ENCODE peak calls at places on chromosomes 3 and 15, in five cellular contexts. Z is OCI-LY7, F is lung, H is colonic mucosa, S is PC-9. L is an unnamed sample. For H3K4me1, the result is how much of the 10 kb centered on the place peaks cover.

GRCh38 chr3:173465112-173465511 is 67.6 kb downstream of the NLGN1 start:
- DNase-seq in Z (no peak), F (no peak), H (no peak), S (peak), L (no peak)

GRCh38 chr3:45943207-45943846 is at the start of gene CXCR6:
- DNase-seq in S (no peak), Z (no peak), F (no peak), H (no peak), L (no peak)

GRCh38 chr3:99084825-99085224 is 183.3 kb upstream of the DCBLD2 start:
- DNase-seq in S (no peak), Z (no peak), F (no peak), H (no peak), L (no peak)

GRCh38 chr15:80902298-80902801 is 87.3 kb downstream of the MESD start:
- DNase-seq in S (no peak), Z (no peak), F (no peak), H (no peak), L (no peak)

GRCh38 chr3:32238027-32238815 is at the start of gene CMTM8:
- DNase-seq in F (peak), H (peak), S (peak), Z (peak), L (peak)

GRCh38 chr15:76393614-76394013 is 57.0 kb downstream of the ISL2 start:
- DNase-seq in Z (no peak), H (no peak), S (no peak), F (no peak), L (no peak)

GRCh38 chr15:70127797-70128756 is 30.4 kb upstream of the TLE3 start:
- DNase-seq in H (no peak), S (no peak), Z (no peak), F (no peak), L (no peak)

GRCh38 chr15:64213646-64214045 is 50.8 kb upstream of the PPIB start:
- DNase-seq in Z (no peak), H (no peak), F (no peak), S (no peak), L (no peak)

GRCh38 chr3:187368251-187368733 is at the start of gene RTP4:
- DNase-seq in F (no peak), S (peak), H (peak), Z (peak), L (peak)
- H3K4me3 ChIP-seq in F (peak), S (peak), H (peak), Z (peak), L (no peak)

GRCh38 chr15:78570710-78571109 is 5.4 kb downstream of the CHRNA5 start:
- DNase-seq in Z (no peak), F (no peak), S (no peak), H (no peak), L (no peak)
- TF ChIP-seq CTCF in Z (peak), F (no peak), S (no peak), H (no peak), L (no peak)

GRCh38 chr15:41884458-41884857 is 9.4 kb downstream of the SPTBN5 start:
- DNase-seq in H (no peak), S (no peak), F (no peak), Z (no peak), L (no peak)

GRCh38 chr15:41886741-41887140 is 7.1 kb downstream of the SPTBN5 start:
- DNase-seq in H (no peak), F (no peak), Z (no peak), S (no peak), L (no peak)

GRCh38 chr15:41887161-41887560 is 6.7 kb downstream of the SPTBN5 start:
- DNase-seq in H (no peak), Z (no peak), F (no peak), S (no peak), L (no peak)

GRCh38 chr15:41887893-41888292 is 6.0 kb downstream of the SPTBN5 start:
- DNase-seq in Z (no peak), F (no peak), S (no peak), H (no peak), L (no peak)

GRCh38 chr15:41885841-41886240 is 8.0 kb downstream of the SPTBN5 start:
- DNase-seq in S (no peak), Z (no peak), F (no peak), H (no peak), L (no peak)
- H3K4me1 ChIP-seq in S (under half), Z (under half), F (under half), H (under half), L (under half)

GRCh38 chr15:31238369-31238768 is 88.3 kb upstream of the KLF13 start:
- DNase-seq in Z (no peak), F (no peak), H (no peak), S (no peak), L (no peak)

GRCh38 chr15:31234815-31235214 is 91.8 kb upstream of the KLF13 start:
- DNase-seq in S (no peak), H (no peak), F (no peak), Z (no peak), L (no peak)

GRCh38 chr15:31237042-31237324 is 89.7 kb upstream of the KLF13 start:
- DNase-seq in Z (peak), S (no peak), H (no peak), F (no peak), L (no peak)

GRCh38 chr15:31235298-31236183 is 91.1 kb upstream of the KLF13 start:
- DNase-seq in F (no peak), Z (peak), S (no peak), H (no peak), L (peak)

DNA sequence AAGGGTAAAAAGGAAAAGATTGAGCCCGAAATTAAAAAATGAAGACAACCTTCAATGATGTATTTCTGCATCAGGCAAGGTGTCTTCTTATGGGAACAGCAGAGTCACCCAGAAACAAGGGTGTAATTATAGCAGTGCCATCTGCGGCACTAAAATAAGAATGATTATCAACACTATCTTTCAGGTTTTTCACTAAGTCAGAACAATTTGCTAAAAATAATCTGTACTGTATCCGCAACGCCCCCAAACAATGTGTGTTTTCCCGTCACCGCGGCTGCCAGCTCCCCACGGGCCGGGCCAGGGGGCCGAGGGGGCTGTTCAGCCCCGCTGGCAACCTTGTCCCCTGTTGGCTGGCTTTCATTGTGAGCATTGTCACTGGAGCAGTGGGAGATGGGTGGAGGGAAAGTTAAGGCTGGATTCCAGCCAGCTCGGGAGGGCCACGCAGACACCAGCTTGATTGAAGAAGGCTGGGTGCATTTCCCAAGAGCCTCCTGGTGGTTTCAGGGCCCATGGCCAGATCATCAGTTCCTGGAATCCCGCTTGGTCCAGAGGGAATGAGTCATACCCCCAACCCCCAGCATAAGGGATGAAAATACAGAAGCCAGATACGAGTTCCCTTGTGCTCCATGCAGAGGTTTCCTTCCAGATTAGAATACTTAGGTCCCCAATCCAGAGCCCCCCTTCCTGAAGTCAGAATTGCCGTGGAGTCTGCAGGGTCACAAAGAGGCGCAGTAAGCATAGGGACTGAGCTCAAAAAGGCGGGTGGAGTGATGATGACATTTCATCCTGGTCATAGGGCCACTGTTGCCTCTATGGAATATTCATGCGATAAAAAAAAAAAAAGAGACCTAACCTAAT is 90.2 kb upstream of the KLF13 start:
- DNase-seq in F (peak), H (peak), S (no peak), Z (peak), L (peak)
- H3K4me3 ChIP-seq in F (no peak), H (no peak), S (no peak), Z (peak), L (no peak)

GRCh38 chr3:165406425-165406824 is 210.2 kb upstream of the SLITRK3 start:
- DNase-seq in F (no peak), H (no peak), Z (no peak), S (no peak), L (no peak)

DNA sequence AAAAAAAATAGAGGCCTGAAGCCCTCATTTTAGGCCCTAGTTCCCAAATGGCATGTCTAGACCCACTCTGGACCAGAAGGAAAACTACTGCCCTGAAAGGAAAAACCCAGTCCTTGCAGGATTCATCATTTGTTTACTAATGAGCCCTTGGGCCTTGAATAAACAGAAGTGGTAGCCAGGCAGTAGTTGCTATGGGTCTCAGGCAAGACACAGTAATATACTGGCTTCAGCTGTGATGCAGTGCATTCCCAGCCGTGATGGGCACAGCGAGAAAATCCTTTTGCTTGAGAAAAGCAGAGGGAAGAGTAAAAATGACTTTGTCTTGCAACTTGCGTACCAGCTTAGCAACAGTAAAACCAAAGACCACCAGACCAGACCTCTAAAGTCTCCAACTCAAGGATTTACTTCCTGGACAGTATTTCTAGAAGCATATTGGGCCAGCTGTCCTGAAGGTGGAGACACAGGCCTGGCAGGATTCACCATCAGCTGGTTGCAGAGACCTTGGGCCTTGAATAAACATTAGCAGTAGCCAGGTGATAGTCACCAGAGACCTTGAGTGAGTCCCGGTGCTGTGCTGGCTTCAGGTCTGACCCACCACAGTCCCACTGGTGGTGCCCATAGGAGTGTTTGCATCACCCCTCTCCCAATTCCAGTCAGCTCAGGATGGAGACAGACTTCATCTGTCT is 208.3 kb upstream of the SLITRK3 start:
- DNase-seq in F (no peak), Z (no peak), S (no peak), H (no peak), L (peak)
- TF ChIP-seq CTCF in F (no peak), Z (no peak), S (no peak), H (no peak), L (peak)

DNA sequence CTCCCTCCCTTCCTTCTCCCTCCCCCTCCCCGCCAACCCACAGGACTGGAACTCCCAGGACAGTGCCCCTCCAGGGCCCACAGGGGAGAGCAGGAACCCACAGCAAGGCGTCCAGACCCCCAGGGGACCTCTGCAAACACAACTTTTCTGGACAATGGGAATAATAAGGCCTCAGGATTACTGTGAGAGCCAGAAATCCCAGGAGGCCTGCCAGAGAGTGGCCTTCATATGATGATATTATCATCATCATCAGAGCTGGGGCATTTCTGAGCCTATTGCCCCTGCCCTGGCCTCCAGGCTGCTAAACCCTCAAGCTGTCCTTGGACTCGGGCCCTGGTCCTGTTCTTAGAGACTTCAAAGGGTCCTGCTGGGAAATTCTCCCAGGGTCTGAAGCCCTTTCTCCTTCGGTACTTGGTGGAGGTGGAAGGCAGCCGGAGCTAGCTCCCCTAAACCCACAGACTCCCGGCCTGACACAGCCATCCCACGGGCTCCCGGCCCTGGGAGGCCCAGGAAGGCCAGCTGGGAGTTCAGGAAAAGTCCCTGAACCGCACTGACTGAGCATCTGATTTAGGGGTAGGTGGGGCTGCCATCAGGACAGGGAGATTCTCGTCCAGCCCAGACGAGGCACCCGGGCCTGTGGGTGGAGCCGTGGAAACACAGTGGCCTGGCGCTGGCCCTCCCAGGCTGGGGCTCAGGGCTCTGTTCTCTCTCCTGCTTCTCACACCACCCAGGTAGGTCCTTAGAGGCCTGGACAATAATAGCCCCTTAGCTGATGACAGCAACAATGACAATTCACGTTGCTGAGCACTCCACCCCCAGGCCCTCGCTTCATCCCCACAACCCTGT is 4.9 kb downstream of the CALML4 start:
- DNase-seq in H (no peak), Z (no peak), S (no peak), F (no peak), L (no peak)
- H3K4me1 ChIP-seq in H (under half), Z (under half), S (under half), F (under half), L (under half)

GRCh38 chr15:90469723-90470122 is 60.0 kb upstream of the CRTC3 start:
- DNase-seq in H (no peak), F (no peak), S (no peak), Z (no peak), L (no peak)
- H3K4me3 ChIP-seq in H (no peak), F (no peak), S (no peak), Z (no peak), L (no peak)

L was measured in hepatocyte.